ENCODE peak calls at places on chromosomes 1 and 21, in eight cellular contexts. R is B cell, T is bronchial epithelial cell, E is astrocyte, Q is GM23338, N is glutamatergic neuron, V is prostate gland, Z is BE2C. G is an unnamed sample.
A peak's percentile ranks its signal among the peaks of the same experiment; 100 is the strongest.

GRCh38 chr21:21688877-21689276 is 690.7 kb downstream of the NCAM2 start:
- DNase-seq in R (no peak), T (no peak), E (peak; percentile 18), Q (peak; percentile 80), N (peak; percentile 39), V (no peak), Z (peak; percentile 70), G (peak; percentile 1)

GRCh38 chr21:44299085-44299457 is 782 bp upstream of the PFKL start:
- DNase-seq in R (no peak), T (peak; percentile 12), E (no peak), Q (no peak), N (no peak), V (no peak), Z (no peak), G (peak; percentile 70)

GRCh38 chr1:58904299-58905125 is 120.7 kb upstream of the JUN start:
- DNase-seq in R (no peak), T (no peak), E (no peak), Q (no peak), N (no peak), V (no peak), Z (no peak), G (no peak)

GRCh38 chr1:230691615-230692014 is 22.3 kb downstream of the AGT start:
- DNase-seq in R (no peak), T (no peak), E (no peak), Q (no peak), N (no peak), V (no peak), Z (no peak), G (no peak)

GRCh38 chr1:11880911-11881748 is 22.4 kb upstream of the NPPB start:
- DNase-seq in R (no peak), T (no peak), E (no peak), Q (no peak), N (peak; percentile 39), V (no peak), Z (peak; percentile 78), G (no peak)

GRCh38 chr1:23916209-23917131 is 3.3 kb upstream of the CNR2 start:
- DNase-seq in R (peak; percentile 84), T (peak; percentile 71), E (peak; percentile 38), Q (peak; percentile 92), N (peak; percentile 76), V (peak; percentile 21), Z (peak; percentile 72), G (peak; percentile 83)

GRCh38 chr1:201633811-201634210 is 94.9 kb downstream of the NAV1 start:
- DNase-seq in R (no peak), T (no peak), E (no peak), Q (no peak), N (no peak), V (no peak), Z (no peak), G (no peak)

GRCh38 chr1:116826818-116827606 is 72.8 kb downstream of the CD2 start:
- DNase-seq in R (no peak), T (peak; percentile 86), E (peak; percentile 66), Q (no peak), N (no peak), V (no peak), Z (peak; percentile 36), G (peak; percentile 90)

GRCh38 chr1:197788741-197789476 is 13.6 kb upstream of the DENND1B start:
- DNase-seq in R (no peak), T (no peak), E (no peak), Q (no peak), N (no peak), V (no peak), Z (no peak), G (no peak)

GRCh38 chr21:23455676-23456075 is 2151.6 kb downstream of the MRPL39 start:
- DNase-seq in R (no peak), T (no peak), E (no peak), Q (no peak), N (no peak), V (no peak), Z (no peak), G (no peak)

DNA sequence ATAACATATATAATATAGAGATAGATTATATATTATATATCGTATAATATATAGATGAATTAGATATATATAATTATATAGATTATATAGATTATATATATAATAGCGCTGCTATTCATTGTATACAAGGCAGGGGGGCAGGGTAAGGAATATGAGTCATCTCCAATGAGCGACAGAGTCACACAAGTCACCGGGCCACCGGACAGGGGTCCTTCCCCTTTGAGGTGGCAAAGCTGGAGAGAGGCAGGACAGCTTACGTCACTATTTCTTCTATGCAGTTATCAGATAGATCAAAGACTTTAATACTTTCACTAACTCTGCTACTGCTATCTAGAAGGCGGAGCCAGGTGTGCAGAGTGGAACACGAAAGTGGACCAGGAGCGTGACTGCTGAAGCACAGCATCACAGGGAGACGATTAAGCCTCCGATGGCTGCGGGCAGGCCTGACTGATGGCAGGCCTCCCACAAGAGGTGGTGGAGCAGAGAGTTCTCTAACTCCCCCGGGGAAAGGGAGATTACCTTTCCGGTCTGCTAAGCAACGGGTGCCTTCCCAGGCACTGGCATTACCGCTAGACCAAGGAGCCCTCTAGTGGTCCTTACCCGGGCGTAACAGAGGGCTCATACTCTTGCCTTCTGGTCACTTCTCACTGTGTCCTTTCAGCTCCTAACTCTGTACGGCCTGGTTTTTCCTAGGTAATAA is 2154.7 kb downstream of the MRPL39 start:
- DNase-seq in R (no peak), T (no peak), E (no peak), Q (peak; percentile 83), N (peak; percentile 64), V (no peak), Z (peak; percentile 94), G (peak; percentile 21)
- TF ChIP-seq CTCF in R (peak; percentile 10), T (no peak), E (no peak), Q (peak; percentile 75), N (peak; percentile 58), V (no peak), Z (peak; percentile 93), G (no peak)

GRCh38 chr1:180524160-180524914 is 22.0 kb upstream of the ACBD6 start:
- DNase-seq in R (no peak), T (peak; percentile 43), E (no peak), Q (no peak), N (no peak), V (no peak), Z (no peak), G (no peak)

GRCh38 chr1:180528868-180529470 is 26.6 kb upstream of the ACBD6 start:
- DNase-seq in R (no peak), T (no peak), E (no peak), Q (no peak), N (no peak), V (peak; percentile 17), Z (no peak), G (no peak)

GRCh38 chr1:180527270-180527669 is 24.9 kb upstream of the ACBD6 start:
- DNase-seq in R (no peak), T (peak; percentile 82), E (peak; percentile 80), Q (no peak), N (no peak), V (no peak), Z (no peak), G (no peak)

GRCh38 chr1:180524915-180525695 is 22.7 kb upstream of the ACBD6 start:
- DNase-seq in R (no peak), T (peak; percentile 91), E (no peak), Q (no peak), N (no peak), V (no peak), Z (no peak), G (no peak)

GRCh38 chr1:180525696-180526000 is 23.3 kb upstream of the ACBD6 start:
- DNase-seq in R (no peak), T (no peak), E (no peak), Q (no peak), N (no peak), V (no peak), Z (no peak), G (no peak)
- TF ChIP-seq CTCF in R (no peak), T (no peak), E (no peak), Q (no peak), N (no peak), V (no peak), Z (no peak), G (no peak)

GRCh38 chr1:90616395-90616794 is 100.7 kb downstream of the BARHL2 start:
- DNase-seq in R (no peak), T (peak; percentile 21), E (no peak), Q (peak; percentile 77), N (peak; percentile 63), V (no peak), Z (peak; percentile 23), G (peak; percentile 23)
- TF ChIP-seq CTCF in R (no peak), T (peak; percentile 48), E (no peak), Q (peak; percentile 81), N (peak; percentile 34), V (no peak), Z (peak; percentile 48), G (no peak)

DNA sequence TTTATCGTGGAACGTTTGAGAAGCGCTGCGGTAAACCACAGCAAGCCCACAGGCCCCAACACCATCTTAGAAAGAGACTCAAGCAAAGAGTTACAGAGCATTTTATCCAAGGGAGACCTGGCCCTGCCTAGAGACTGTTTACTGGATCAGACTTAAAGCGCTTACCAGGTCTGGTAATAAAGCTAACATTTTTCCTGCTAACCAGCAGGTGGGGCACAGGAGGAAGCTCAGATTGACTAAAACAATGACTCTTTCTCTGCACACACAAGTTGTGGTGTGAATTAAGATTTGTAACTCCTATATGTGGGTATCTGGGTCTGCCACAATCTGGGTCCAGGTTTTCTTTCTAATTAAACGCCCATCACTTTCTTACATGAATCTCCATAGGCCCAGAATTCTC is 136.5 kb upstream of the ETS2 start:
- DNase-seq in R (no peak), T (peak; percentile 52), E (peak; percentile 21), Q (peak; percentile 60), N (no peak), V (no peak), Z (no peak), G (no peak)
- TF ChIP-seq CTCF in R (no peak), T (peak; percentile 71), E (peak; percentile 51), Q (peak; percentile 58), N (no peak), V (no peak), Z (peak; percentile 58), G (no peak)

DNA sequence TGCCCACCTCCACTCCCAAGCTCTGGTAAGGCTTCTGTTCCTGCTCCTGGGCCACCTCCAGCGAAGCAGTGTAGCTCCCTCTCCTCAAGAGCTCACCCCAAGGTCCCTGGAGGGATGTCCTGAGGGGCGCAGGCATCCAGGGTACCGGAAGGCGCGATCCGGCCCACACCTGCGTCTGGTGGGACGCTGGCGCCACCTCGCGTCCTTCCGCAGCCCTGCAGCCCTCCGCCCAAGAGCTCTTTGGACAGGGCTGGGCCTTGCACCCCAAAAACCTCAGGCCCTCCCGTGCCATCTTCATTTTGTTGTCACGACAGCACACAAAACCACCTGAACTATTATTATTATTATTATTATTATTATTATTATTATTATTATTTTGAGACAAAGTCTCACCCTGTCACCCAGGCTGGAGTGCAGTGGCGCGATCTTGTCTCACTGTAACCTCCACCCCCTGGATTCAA is 49.2 kb upstream of the PAX7 start:
- DNase-seq in R (no peak), T (peak; percentile 8), E (no peak), Q (peak; percentile 79), N (peak; percentile 81), V (peak; percentile 14), Z (peak; percentile 52), G (peak; percentile 67)
- TF ChIP-seq CTCF in R (peak; percentile 66), T (peak; percentile 88), E (peak; percentile 36), Q (peak; percentile 99), N (peak; percentile 89), V (peak; percentile 42), Z (peak; percentile 59), G (peak; percentile 94)

DNA sequence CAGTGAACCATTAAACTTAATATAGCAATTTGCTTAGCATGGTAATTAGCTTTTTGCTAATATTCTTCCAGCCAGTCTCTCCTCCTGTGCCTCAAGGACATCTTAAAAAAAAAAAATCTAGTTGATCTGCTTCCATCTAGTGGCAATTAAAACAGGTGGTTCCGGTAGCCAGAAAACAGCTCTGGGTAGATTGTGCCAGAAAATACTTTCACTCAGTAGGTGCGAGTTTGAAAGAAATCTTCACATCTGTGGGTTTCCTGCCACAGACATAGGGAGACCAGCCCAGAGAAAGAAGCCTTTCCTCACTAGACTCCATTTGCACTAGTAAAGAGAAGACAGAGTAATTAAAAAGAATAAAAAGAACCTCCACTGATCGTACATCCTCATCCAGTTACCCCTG is 17.1 kb downstream of the SELL start:
- DNase-seq in R (peak; percentile 54), T (no peak), E (no peak), Q (peak; percentile 19), N (no peak), V (no peak), Z (no peak), G (peak; percentile 58)
- TF ChIP-seq CTCF in R (peak; percentile 25), T (no peak), E (no peak), Q (peak; percentile 39), N (no peak), V (no peak), Z (no peak), G (peak; percentile 55)